ENCODE peak calls at places on chromosome 20, in eight cellular contexts. V is B cell; E is psoas muscle; U is renal cortical epithelial cell; T is activated CD4-positive, alpha-beta T cell treated with anti-CD3 and anti-CD28 coated beads for 24 hours; H is stimulated activated CD4-positive, alpha-beta T cell treated with anti-CD3 and anti-CD28 coated beads, Interleukin-1b, Interleukin-23, amount 100 ng/mL, for 4 hours; D is CD8-positive, alpha-beta memory T cell; M is transverse colon. Q is an unnamed sample.

GRCh38 chr20:2005831-2006426 is 12.1 kb upstream of the PDYN start:
- DNase-seq in V (peak), E (peak), U (peak), T (peak), H (peak), D (peak), M (peak), Q (peak)

GRCh38 chr20:2840967-2841531 is 504 bp downstream of the VPS16 start:
- DNase-seq in V (peak), E (peak), U (peak), T (peak), H (peak), D (peak), M (peak), Q (peak)

GRCh38 chr20:63778034-63778752 is 38.6 kb downstream of the SLC2A4RG start:
- DNase-seq in V (no peak), E (no peak), U (no peak), T (no peak), H (no peak), D (no peak), M (no peak), Q (no peak)

GRCh38 chr20:57480444-57481152 is 44.3 kb downstream of the CTCFL start:
- DNase-seq in V (peak), E (no peak), U (no peak), T (no peak), H (no peak), D (no peak), M (no peak), Q (no peak)

GRCh38 chr20:58702161-58702510 is 9.5 kb downstream of the NPEPL1 start:
- DNase-seq in V (no peak), E (no peak), U (no peak), T (no peak), H (no peak), D (no peak), M (peak), Q (no peak)

GRCh38 chr20:41717464-41717863 is 99.3 kb upstream of the CHD6 start:
- DNase-seq in V (no peak), E (no peak), U (no peak), T (no peak), H (no peak), D (no peak), M (no peak), Q (no peak)

GRCh38 chr20:38421915-38422314 is 13.2 kb downstream of the SNHG17 start:
- DNase-seq in V (no peak), E (no peak), U (no peak), T (no peak), H (no peak), D (no peak), M (no peak), Q (no peak)

GRCh38 chr20:4524307-4524706 is 197.4 kb upstream of the PRND start:
- DNase-seq in V (no peak), E (no peak), U (no peak), T (no peak), H (no peak), D (no peak), M (no peak), Q (no peak)